ENCODE peak calls at places on chromosomes 4 and X, in eight cellular contexts. X is H1, I is RPMI8226, H is AG09309, E is lower leg skin, N is heart right ventricle, P is left lung, Z is T-helper 9 cell. O is an unnamed sample.
A peak's percentile ranks its signal among the peaks of the same experiment; 100 is the strongest.

GRCh38 chrX:1421433-1422134 is 29.7 kb upstream of the SLC25A6 start:
- DNase-seq in Z (no peak), I (no peak), P (no peak), X (no peak), E (no peak), H (no peak), N (no peak), O (no peak)

GRCh38 chr4:48509543-48509942 is 19.5 kb downstream of the ZAR1 start:
- DNase-seq in H (no peak), Z (no peak), P (no peak), X (no peak), N (no peak), E (no peak), I (no peak), O (no peak)

GRCh38 chrX:139091878-139092277 is 380.4 kb upstream of the FGF13 start:
- DNase-seq in X (no peak), Z (no peak), N (no peak), H (no peak), P (no peak), E (no peak), I (no peak), O (no peak)

GRCh38 chrX:40733691-40734090 is 1.7 kb downstream of the MED14 start:
- DNase-seq in H (no peak), E (no peak), I (no peak), X (no peak), Z (no peak), P (no peak), N (no peak), O (no peak)

GRCh38 chr4:44760142-44760898 is 34.0 kb upstream of the GNPDA2 start:
- DNase-seq in Z (no peak), X (no peak), N (no peak), P (no peak), H (peak; percentile 8), E (no peak), I (peak; percentile 28), O (no peak)

GRCh38 chrX:338836-339400 is 20.3 kb upstream of the GTPBP6 start:
- DNase-seq in E (no peak), N (no peak), I (no peak), Z (no peak), H (no peak), X (no peak), P (no peak), O (no peak)

GRCh38 chr4:14125375-14126129 is 498.0 kb upstream of the BOD1L1 start:
- DNase-seq in E (no peak), P (no peak), H (no peak), Z (no peak), X (no peak), I (no peak), N (no peak), O (no peak)

GRCh38 chrX:7318246-7318645 is 170.3 kb upstream of the PUDP start:
- DNase-seq in Z (no peak), H (no peak), E (no peak), I (no peak), X (no peak), N (no peak), P (no peak), O (no peak)

GRCh38 chrX:141220342-141221008 is 21.8 kb downstream of the SPANXC start:
- DNase-seq in Z (no peak), I (no peak), N (no peak), X (no peak), P (no peak), H (peak; percentile 8), E (no peak), O (no peak)

GRCh38 chr4:113300384-113301011 is 251.0 kb downstream of the ANK2 start:
- DNase-seq in I (no peak), E (no peak), X (no peak), P (no peak), N (no peak), Z (no peak), H (peak; percentile 63), O (no peak)

GRCh38 chr4:109672173-109672572 is 31.1 kb downstream of the CASP6 start:
- DNase-seq in I (no peak), E (no peak), X (no peak), H (no peak), N (no peak), P (no peak), Z (no peak), O (no peak)

GRCh38 chr4:127776620-127777019 is 5.5 kb upstream of the HSPA4L start:
- DNase-seq in P (no peak), N (no peak), Z (no peak), E (no peak), X (no peak), H (no peak), I (no peak), O (no peak)

GRCh38 chr4:148204171-148204570 is 238.0 kb downstream of the NR3C2 start:
- DNase-seq in E (no peak), N (no peak), I (no peak), Z (no peak), X (no peak), H (no peak), P (no peak), O (no peak)

GRCh38 chr4:106021737-106022410 is 126.6 kb downstream of the NPNT start:
- DNase-seq in P (no peak), I (no peak), H (no peak), N (no peak), E (no peak), X (no peak), Z (no peak), O (no peak)

GRCh38 chr4:161403781-161404180 is 760.0 kb downstream of the FSTL5 start:
- DNase-seq in E (no peak), H (no peak), N (no peak), Z (no peak), X (no peak), I (no peak), P (no peak), O (no peak)

GRCh38 chr4:103934178-103934789 is 214.5 kb upstream of the TACR3 start:
- DNase-seq in P (no peak), X (no peak), H (peak; percentile 3), Z (no peak), I (peak; percentile 45), E (no peak), N (no peak), O (no peak)

GRCh38 chrX:15947648-15948317 is 93.2 kb upstream of the AP1S2 start:
- DNase-seq in H (peak; percentile 14), P (no peak), Z (no peak), N (no peak), X (peak; percentile 49), I (no peak), E (no peak), O (no peak)

GRCh38 chr4:8682725-8683124 is 90.2 kb downstream of the CPZ start:
- DNase-seq in P (no peak), I (no peak), N (no peak), X (no peak), Z (no peak), E (no peak), H (no peak), O (no peak)

GRCh38 chrX:37912286-37912685 is 64.9 kb upstream of the DYNLT3 start:
- DNase-seq in N (no peak), H (peak; percentile 10), E (no peak), P (no peak), I (no peak), X (no peak), Z (no peak), O (no peak)